ENCODE peak calls at places on chromosome 10, in nine cellular contexts. C is sigmoid colon, D is ovary, U is body of pancreas, M is uterus, Y is spleen, E is transverse colon, H is IMR-90, V is HepG2. N is an unnamed sample.
A peak's percentile ranks its signal among the peaks of the same experiment; 100 is the strongest.

GRCh38 chr10:27240891-27241639 is 468 bp upstream of the ACBD5 start:
- DNase-seq in C (no peak), D (peak; percentile 78), U (peak; percentile 23), M (peak; percentile 31), Y (peak; percentile 88), E (peak; percentile 17), H (no peak), V (no peak), N (peak; percentile 21)

GRCh38 chr10:97921581-97922377 is 72.1 kb downstream of the GOLGA7B start:
- DNase-seq in C (no peak), D (no peak), U (peak; percentile 55), M (no peak), Y (peak; percentile 28), E (no peak), H (peak; percentile 1), V (no peak), N (no peak)

GRCh38 chr10:73333202-73333601 is 25.5 kb downstream of the CFAP70 start:
- DNase-seq in C (no peak), D (no peak), U (no peak), M (no peak), Y (no peak), E (no peak), H (no peak), V (no peak), N (no peak)

GRCh38 chr10:133215586-133215985 is 14.4 kb upstream of the UTF1 start:
- DNase-seq in C (no peak), D (no peak), U (no peak), M (no peak), Y (no peak), E (no peak), H (no peak), V (no peak), N (no peak)

GRCh38 chr10:60224129-60224705 is 165.5 kb downstream of the ANK3 start:
- DNase-seq in C (no peak), D (no peak), U (no peak), M (no peak), Y (no peak), E (no peak), H (no peak), V (no peak), N (no peak)

GRCh38 chr10:86829472-86829871 is 73.1 kb downstream of the BMPR1A start:
- DNase-seq in C (no peak), D (no peak), U (no peak), M (no peak), Y (no peak), E (no peak), H (no peak), V (no peak), N (peak; percentile 26)

GRCh38 chr10:3772349-3773222 is 12.4 kb downstream of the KLF6 start:
- DNase-seq in C (no peak), D (no peak), U (no peak), M (no peak), Y (no peak), E (no peak), H (peak; percentile 33), V (no peak), N (no peak)

GRCh38 chr10:130498042-130498441 is 361.9 kb downstream of the GLRX3 start:
- DNase-seq in C (peak; percentile 11), D (no peak), U (no peak), M (no peak), Y (no peak), E (no peak), H (no peak), V (no peak), N (no peak)

GRCh38 chr10:110609592-110609991 is 34.5 kb upstream of the RBM20 start:
- DNase-seq in C (peak; percentile 54), D (no peak), U (no peak), M (no peak), Y (no peak), E (no peak), H (no peak), V (no peak), N (no peak)

GRCh38 chr10:111767661-111768060 is 415.9 kb downstream of the GPAM start:
- DNase-seq in C (no peak), D (no peak), U (no peak), M (no peak), Y (no peak), E (no peak), H (no peak), V (no peak), N (no peak)

GRCh38 chr10:117545141-117546019 is 2.8 kb downstream of the EMX2 start:
- DNase-seq in C (no peak), D (peak; percentile 60), U (peak; percentile 26), M (no peak), Y (no peak), E (no peak), H (no peak), V (no peak), N (no peak)

GRCh38 chr10:98351831-98352402 is 63.1 kb downstream of the PYROXD2 start:
- DNase-seq in C (no peak), D (no peak), U (no peak), M (peak; percentile 60), Y (no peak), E (no peak), H (no peak), V (no peak), N (no peak)

GRCh38 chr10:73838008-73838567 is 26.7 kb upstream of the NDST2 start:
- DNase-seq in C (no peak), D (no peak), U (no peak), M (no peak), Y (no peak), E (no peak), H (no peak), V (no peak), N (no peak)

DNA sequence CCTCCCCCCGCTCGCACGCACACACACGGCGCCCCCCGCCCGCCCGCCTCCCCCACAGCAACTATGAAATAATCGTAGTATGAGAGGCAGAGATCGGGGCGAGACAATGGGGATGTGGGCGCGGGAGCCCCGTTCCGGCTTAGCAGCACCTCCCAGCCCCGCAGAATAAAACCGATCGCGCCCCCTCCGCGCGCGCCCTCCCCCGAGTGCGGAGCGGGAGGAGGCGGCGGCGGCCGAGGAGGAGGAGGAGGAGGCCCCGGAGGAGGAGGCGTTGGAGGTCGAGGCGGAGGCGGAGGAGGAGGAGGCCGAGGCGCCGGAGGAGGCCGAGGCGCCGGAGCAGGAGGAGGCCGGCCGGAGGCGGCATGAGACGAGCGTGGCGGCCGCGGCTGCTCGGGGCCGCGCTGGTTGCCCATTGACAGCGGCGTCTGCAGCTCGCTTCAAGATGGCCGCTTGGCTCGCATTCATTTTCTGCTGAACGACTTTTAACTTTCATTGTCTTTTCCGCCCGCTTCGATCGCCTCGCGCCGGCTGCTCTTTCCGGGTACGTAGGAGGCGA is 335 bp downstream of the BMI1 start:
- DNase-seq in C (peak; percentile 81), D (peak; percentile 80), U (peak; percentile 70), M (peak; percentile 61), Y (peak; percentile 92), E (peak; percentile 61), H (peak; percentile 71), V (peak; percentile 35), N (no peak)
- TF ChIP-seq POLR2A in C (no peak), D (no peak), U (peak; percentile 59), M (no peak), Y (peak; percentile 24), E (peak; percentile 55), H (no peak), V (peak; percentile 57), N (peak; percentile 31)

DNA sequence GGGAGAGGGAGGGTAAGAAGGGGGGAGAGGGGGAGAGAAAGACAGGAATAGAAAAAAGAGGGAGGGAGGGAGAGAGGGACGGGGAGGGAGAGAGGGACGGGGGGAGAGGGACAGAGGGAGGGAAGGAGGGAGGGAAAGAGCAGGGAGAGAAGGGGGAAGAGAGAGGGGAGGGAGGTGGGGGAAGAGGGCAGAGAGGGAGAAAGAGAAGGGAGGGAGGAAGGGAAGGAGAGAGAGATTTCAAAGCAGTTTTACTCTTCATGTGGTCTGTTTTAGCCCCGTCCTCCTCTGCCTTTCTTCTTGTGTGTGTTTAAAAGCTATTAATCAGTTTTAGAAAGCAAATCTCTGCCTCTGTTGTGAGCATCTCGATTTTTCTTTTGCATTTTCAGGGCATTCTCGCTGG is 237.0 kb downstream of the WDR37 start:
- DNase-seq in C (no peak), D (no peak), U (no peak), M (no peak), Y (no peak), E (no peak), H (no peak), V (no peak), N (no peak)
- H3K27ac ChIP-seq in C (no peak overlapping the region), D (no peak overlapping the region), U (no peak overlapping the region), M (peak overlapping the region; percentile 51), Y (no peak overlapping the region), E (no peak overlapping the region), H (no peak overlapping the region), V (no peak overlapping the region), N (no peak overlapping the region)

DNA sequence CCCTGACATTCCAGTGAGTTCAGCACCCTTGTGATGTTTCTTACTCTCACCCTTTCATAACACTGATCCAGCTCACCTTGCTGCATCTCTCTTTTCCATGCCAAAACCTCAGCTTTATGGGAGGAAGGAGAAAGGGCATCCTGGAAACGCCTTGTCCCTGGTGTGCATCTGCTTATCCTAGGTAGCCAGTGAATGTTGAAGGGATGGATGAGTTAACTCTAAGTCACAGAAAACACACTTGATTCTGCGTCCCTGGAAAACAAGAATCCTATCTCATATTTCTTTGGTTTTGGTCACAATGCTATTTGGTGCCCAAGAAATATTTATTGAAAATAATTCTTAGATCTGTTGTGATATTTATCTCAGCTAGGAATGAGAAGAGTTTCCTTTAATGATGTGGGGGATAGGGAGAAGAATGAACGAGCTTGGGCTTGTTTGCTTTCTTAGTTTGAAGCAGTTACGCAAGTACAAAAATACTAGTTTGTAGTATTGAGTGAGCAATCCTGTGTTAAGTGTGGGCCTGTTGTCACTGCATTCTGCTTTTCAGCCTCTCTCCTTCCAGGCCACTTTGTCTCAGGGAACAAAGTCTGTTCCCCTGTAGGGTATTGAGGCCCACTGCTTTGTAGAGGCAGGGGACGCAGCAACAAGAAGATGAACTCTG is 126.5 kb downstream of the ARID5B start:
- DNase-seq in C (no peak), D (no peak), U (no peak), M (no peak), Y (no peak), E (no peak), H (peak; percentile 57), V (no peak), N (no peak)
- TF ChIP-seq POLR2A in C (no peak), D (no peak), U (no peak), M (no peak), Y (no peak), E (no peak), H (no peak), V (no peak), N (no peak)

GRCh38 chr10:33455029-33455428 is 120.6 kb upstream of the NRP1 start:
- DNase-seq in C (no peak), D (no peak), U (peak; percentile 37), M (no peak), Y (no peak), E (no peak), H (no peak), V (peak; percentile 5), N (no peak)

GRCh38 chr10:33460461-33461294 is 126.2 kb upstream of the NRP1 start:
- DNase-seq in C (peak; percentile 78), D (no peak), U (peak; percentile 93), M (peak; percentile 71), Y (no peak), E (no peak), H (peak; percentile 72), V (no peak), N (no peak)

GRCh38 chr10:33461295-33461640 is 126.8 kb upstream of the NRP1 start:
- DNase-seq in C (no peak), D (no peak), U (no peak), M (no peak), Y (no peak), E (no peak), H (no peak), V (no peak), N (no peak)

GRCh38 chr10:33463011-33463410 is 128.5 kb upstream of the NRP1 start:
- DNase-seq in C (no peak), D (no peak), U (no peak), M (no peak), Y (no peak), E (no peak), H (no peak), V (no peak), N (no peak)

GRCh38 chr10:33459597-33459996 is 125.1 kb upstream of the NRP1 start:
- DNase-seq in C (no peak), D (no peak), U (peak; percentile 25), M (no peak), Y (no peak), E (no peak), H (peak; percentile 28), V (peak; percentile 6), N (no peak)
- H3K27ac ChIP-seq in C (peak overlapping the region; percentile 51), D (no peak overlapping the region), U (no peak overlapping the region), M (no peak overlapping the region), Y (no peak overlapping the region), E (no peak overlapping the region), H (no peak overlapping the region), V (no peak overlapping the region), N (no peak overlapping the region)

N was measured in prostate gland.